ENCODE peak calls at places on chromosomes 12 and 14, in five cellular contexts. P, N, S, B and D are unnamed samples. For H3K9me3, the result is how much of the 10 kb centered on the place peaks cover.

GRCh38 chr12:2776129-2776806 is 18.5 kb upstream of the FKBP4 start:
- DNase-seq in P (no peak), N (no peak), S (no peak), B (no peak), D (no peak)

GRCh38 chr12:124098887-124099286 is 125.9 kb downstream of the ZNF664 start:
- DNase-seq in P (no peak), N (no peak), S (no peak), B (no peak), D (no peak)

GRCh38 chr12:70400124-70400523 is 34.0 kb downstream of the KCNMB4 start:
- DNase-seq in P (no peak), N (no peak), S (no peak), B (no peak), D (no peak)

GRCh38 chr12:3170423-3171194 is 93.4 kb downstream of the TSPAN9 start:
- DNase-seq in P (no peak), N (no peak), S (no peak), B (peak), D (no peak)

GRCh38 chr14:77265561-77266335 is 5.3 kb downstream of the NGB start:
- DNase-seq in P (no peak), N (no peak), S (no peak), B (no peak), D (no peak)

GRCh38 chr12:117685115-117685926 is 283.5 kb downstream of the KSR2 start:
- DNase-seq in P (peak), N (no peak), S (peak), B (peak), D (peak)

GRCh38 chr12:113077859-113078256 is 21.3 kb downstream of the DTX1 start:
- DNase-seq in P (no peak), N (no peak), S (no peak), B (no peak), D (no peak)

GRCh38 chr12:56299308-56299852 is 750 bp downstream of the CS start:
- DNase-seq in P (no peak), N (no peak), S (no peak), B (no peak), D (no peak)

GRCh38 chr14:75363570-75364227 is 64.1 kb upstream of the JDP2 start:
- DNase-seq in P (no peak), N (no peak), S (no peak), B (no peak), D (no peak)

GRCh38 chr14:34081576-34082136 is 130.8 kb upstream of the EGLN3 start:
- DNase-seq in P (no peak), N (no peak), S (no peak), B (peak), D (peak)

GRCh38 chr14:100955201-100955600 is 51.7 kb upstream of the RTL1 start:
- DNase-seq in P (no peak), N (no peak), S (no peak), B (no peak), D (no peak)

GRCh38 chr12:40745386-40745785 is 53.1 kb downstream of the CNTN1 start:
- DNase-seq in P (no peak), N (no peak), S (no peak), B (no peak), D (no peak)

GRCh38 chr12:46661161-46661845 is 164.5 kb downstream of the SLC38A4 start:
- DNase-seq in P (no peak), N (no peak), S (no peak), B (peak), D (no peak)

GRCh38 chr14:52455291-52456088 is 96.8 kb downstream of the TXNDC16 start:
- DNase-seq in P (no peak), N (no peak), S (no peak), B (no peak), D (no peak)

GRCh38 chr14:52052289-52052943 is 16.4 kb downstream of the NID2 start:
- DNase-seq in P (no peak), N (no peak), S (peak), B (no peak), D (no peak)

GRCh38 chr12:96751626-96752025 is 155.4 kb upstream of the NEDD1 start:
- DNase-seq in P (no peak), N (no peak), S (no peak), B (no peak), D (no peak)

GRCh38 chr14:53954551-53955233 is 1.9 kb downstream of the BMP4 start:
- DNase-seq in P (no peak), N (peak), S (peak), B (no peak), D (no peak)

GRCh38 chr12:13587721-13588389 is 391.3 kb downstream of the EMP1 start:
- DNase-seq in P (no peak), N (no peak), S (no peak), B (no peak), D (no peak)

GRCh38 chr12:118436002-118436724 is 59.8 kb downstream of the SUDS3 start:
- DNase-seq in P (no peak), N (no peak), S (no peak), B (no peak), D (no peak)

GRCh38 chr12:54195736-54196347 is 7.1 kb upstream of the SMUG1 start:
- DNase-seq in P (no peak), N (no peak), S (no peak), B (no peak), D (no peak)

GRCh38 chr14:56268039-56268438 is 149.8 kb downstream of the PELI2 start:
- DNase-seq in P (no peak), N (no peak), S (no peak), B (no peak), D (no peak)

DNA sequence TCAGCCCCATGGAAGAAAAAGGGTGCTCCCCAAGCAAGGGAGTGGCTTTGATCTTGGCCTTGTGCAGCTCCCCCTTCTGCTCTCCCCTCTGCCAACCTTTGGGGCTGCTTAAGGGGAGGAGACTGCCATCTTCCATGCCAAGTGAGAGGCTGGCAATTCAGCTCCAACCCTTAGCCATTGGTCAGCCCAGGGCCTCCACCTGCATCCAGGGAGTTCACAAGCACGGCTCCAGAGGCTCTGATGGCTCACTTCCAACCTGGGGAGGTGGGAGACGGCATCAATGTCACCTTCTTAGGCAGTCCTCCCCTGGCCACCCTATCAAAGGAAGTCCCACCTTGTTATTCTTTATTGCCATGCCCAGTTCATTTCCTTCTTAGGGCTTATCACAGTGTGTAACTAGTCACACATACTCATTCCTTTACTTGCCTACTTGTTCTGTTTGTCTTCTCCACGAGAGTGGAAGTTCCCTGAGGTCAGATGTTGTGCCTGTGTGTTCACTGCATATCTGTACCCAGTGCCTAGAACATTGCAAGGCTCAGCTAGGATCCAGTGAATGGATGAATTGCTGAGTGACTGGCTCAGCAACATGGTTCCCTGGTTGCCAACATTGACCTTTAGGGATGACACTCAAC is 5.0 kb downstream of the HDAC7 start:
- DNase-seq in P (no peak), N (no peak), S (no peak), B (no peak), D (no peak)
- H3K9me3 ChIP-seq in P (under half), N (under half), S (under half), B (under half), D (under half)

GRCh38 chr12:130115646-130116045 is 46.6 kb upstream of the FZD10 start:
- DNase-seq in P (no peak), N (no peak), S (no peak), B (no peak), D (no peak)
- H3K9me3 ChIP-seq in P (under half), N (under half), S (under half), B (under half), D (under half)

GRCh38 chr12:34306133-34306830 is 284.0 kb downstream of the ALG10 start:
- DNase-seq in P (no peak), N (no peak), S (no peak), B (no peak), D (no peak)

GRCh38 chr12:34311337-34311736 is 289.0 kb downstream of the ALG10 start:
- DNase-seq in P (no peak), N (no peak), S (no peak), B (no peak), D (no peak)
- H3K9me3 ChIP-seq in P (half or more), N (half or more), S (under half), B (under half), D (under half)

GRCh38 chr14:29653303-29653702 is 274.3 kb downstream of the PRKD1 start:
- DNase-seq in P (no peak), N (no peak), S (no peak), B (no peak), D (no peak)
- H3K9me3 ChIP-seq in P (under half), N (under half), S (under half), B (under half), D (under half)

DNA sequence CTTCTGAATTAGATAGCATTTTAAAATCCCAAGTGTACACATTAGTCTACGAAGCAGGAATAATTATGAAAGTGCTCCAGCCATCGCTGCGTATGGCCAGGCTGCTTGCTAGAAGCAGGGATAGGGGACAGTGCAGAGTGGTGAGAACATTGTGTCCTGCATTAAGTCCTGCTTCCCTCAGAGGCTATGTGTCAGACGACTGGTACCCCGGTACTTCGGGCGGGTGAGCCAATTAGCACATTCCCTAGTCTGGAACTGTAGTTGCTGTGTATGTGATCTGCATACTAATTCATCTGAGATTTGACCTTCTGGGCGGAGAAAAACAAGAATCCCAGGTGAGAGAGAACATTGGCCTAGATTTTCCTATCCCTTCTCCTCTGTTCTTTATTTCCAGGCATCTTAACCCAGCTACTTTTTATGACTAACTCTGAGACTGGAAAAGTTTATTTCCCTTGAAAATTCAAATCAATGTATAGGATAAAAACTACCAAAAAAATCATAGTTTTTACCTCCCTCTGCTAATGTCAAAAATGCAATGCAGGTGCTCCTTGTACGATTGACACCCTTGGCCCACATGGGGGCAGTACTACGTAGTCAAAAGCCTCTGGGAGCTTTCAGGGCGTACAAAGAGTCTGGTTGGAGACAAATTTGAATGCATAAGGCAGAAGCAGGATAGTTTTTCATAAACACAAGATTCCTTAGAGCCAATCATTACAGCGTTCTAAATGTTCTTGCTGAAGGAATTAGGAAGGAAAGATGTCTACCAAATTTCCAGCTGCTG is 764.3 kb downstream of the NOVA1 start:
- DNase-seq in P (peak), N (no peak), S (peak), B (no peak), D (peak)
- H3K9me3 ChIP-seq in P (under half), N (under half), S (under half), B (under half), D (under half)

DNA sequence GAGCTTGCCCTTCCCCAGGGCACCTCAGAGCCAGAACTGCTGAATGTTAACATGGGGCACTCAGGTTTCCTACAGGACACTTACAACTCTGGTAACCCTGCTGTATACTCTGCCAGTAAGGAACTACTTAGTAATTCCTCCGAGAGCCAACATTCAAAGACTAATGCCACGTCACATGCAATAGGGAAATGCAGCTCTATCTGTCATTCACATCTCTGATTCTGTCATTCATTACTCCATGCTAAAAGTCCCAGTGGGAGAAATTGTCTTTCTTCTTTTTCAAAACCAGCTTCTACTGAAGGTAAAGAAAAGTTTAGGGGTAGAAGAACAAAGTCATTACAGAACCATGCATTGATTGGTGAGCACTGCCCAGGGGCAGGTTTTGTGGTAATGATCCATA is 189.2 kb downstream of the DAD1 start:
- DNase-seq in P (no peak), N (no peak), S (no peak), B (no peak), D (no peak)
- H3K9me3 ChIP-seq in P (under half), N (under half), S (under half), B (under half), D (under half)

GRCh38 chr14:90060312-90060964 is 1.4 kb upstream of the KCNK13 start:
- DNase-seq in P (no peak), N (peak), S (no peak), B (no peak), D (peak)
- H3K9me3 ChIP-seq in P (under half), N (under half), S (under half), B (under half), D (under half)

GRCh38 chr12:79553863-79554574 is 136.7 kb downstream of the PAWR start:
- DNase-seq in P (no peak), N (no peak), S (no peak), B (no peak), D (no peak)

GRCh38 chr12:79555006-79555925 is 135.5 kb downstream of the PAWR start:
- DNase-seq in P (no peak), N (no peak), S (no peak), B (peak), D (no peak)

GRCh38 chr12:79548525-79548924 is 142.2 kb downstream of the PAWR start:
- DNase-seq in P (no peak), N (no peak), S (no peak), B (no peak), D (no peak)

GRCh38 chr12:79549531-79550271 is 141.1 kb downstream of the PAWR start:
- DNase-seq in P (no peak), N (no peak), S (no peak), B (peak), D (peak)

GRCh38 chr12:79552186-79552585 is 138.6 kb downstream of the PAWR start:
- DNase-seq in P (peak), N (no peak), S (no peak), B (no peak), D (no peak)
- H3K9me3 ChIP-seq in P (under half), N (under half), S (under half), B (under half), D (under half)

DNA sequence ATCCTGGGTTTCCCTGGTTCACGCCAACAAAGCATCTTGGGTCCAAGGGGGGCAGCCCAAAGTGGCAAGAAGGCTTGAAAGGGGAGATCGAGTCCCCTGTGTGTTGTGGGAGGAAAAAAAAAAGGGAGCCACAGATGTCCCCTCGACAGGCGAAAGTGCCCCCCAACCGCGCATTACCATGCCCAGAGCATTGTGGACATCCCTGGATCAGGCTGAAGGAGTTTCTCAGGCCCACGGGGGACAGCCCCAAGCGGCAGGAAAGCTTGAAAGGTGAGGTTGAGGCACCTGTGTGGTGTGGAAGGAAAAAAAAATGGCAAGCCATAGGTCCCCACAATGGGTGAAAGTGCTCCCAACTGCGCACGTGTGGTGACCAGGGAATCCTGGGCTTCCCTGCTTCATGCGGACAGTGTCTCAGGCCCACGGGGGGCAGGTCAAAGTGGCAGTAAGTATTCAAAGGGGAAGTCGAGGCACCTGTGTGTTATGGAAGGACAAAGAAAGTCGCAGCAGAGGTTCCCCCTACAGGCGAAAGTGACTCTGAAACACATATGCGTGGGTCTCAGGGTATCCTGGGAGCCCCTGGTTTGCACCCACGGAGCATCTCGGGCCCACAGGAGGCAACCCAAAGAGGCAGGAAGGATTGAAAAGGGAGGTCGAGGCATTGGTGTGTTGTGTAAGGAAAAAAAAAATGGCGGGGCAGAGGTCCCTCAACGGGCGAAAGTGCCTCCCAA is 580.1 kb downstream of the ALG10 start:
- DNase-seq in P (no peak), N (no peak), S (no peak), B (no peak), D (no peak)
- H3K9me3 ChIP-seq in P (half or more), N (half or more), S (under half), B (under half), D (half or more)

DNA sequence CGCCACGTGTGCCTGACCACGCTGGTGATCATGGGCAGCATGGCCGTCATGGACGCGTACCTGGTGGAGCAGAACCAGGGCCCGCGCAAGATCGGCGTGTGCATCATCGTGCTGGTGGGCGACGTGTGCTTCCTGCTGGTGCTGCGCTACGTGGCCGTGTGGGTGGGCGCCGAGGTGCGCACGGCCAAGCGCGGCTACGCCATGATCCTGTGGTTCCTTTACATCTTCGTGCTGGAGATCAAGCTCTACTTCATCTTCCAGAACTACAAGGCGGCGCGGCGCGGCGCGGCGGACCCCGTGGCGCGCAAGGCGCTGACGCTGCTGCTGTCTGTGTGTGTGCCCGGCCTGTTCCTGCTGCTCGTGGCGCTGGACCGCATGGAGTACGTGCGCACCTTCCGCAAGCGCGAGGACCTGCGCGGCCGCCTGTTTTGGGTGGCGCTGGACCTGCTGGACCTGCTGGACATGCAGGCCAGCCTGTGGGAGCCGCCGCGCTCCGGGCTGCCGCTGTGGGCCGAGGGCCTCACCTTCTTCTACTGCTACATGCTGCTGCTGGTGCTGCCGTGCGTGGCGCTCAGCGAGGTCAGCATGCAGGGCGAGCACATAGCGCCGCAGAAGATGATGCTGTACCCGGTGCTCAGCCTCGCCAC is 2.6 kb downstream of the TMEM121 start:
- DNase-seq in P (no peak), N (no peak), S (no peak), B (no peak), D (no peak)
- H3K9me3 ChIP-seq in P (under half), N (under half), S (under half), B (under half), D (under half)